ENCODE peak calls at places on chromosome 12, in nine cellular contexts. G is GM10248; S is mammary epithelial cell; W is DMS153; Z is OCI-LY7; C is gastrocnemius medialis; T is adipocyte; Q is colonic mucosa; I is activated naive CD8-positive, alpha-beta T cell treated with anti-CD3 and anti-CD28 coated beads, Interleukin-2, amount 50 U/mL, for 24 hours. K is an unnamed sample.

GRCh38 chr12:40768125-40768864 is 76.1 kb downstream of the CNTN1 start:
- DNase-seq in G (no peak), S (no peak), W (no peak), Z (no peak), C (no peak), T (peak; percentile 1), Q (no peak), I (no peak), K (no peak)

GRCh38 chr12:69583203-69583602 is 2.1 kb upstream of the CCT2 start:
- DNase-seq in G (no peak), S (no peak), W (no peak), Z (peak; percentile 24), C (no peak), T (no peak), Q (no peak), I (no peak), K (no peak)

GRCh38 chr12:67482751-67483661 is 165.5 kb upstream of the DYRK2 start:
- DNase-seq in G (no peak), S (peak; percentile 9), W (peak; percentile 80), Z (peak; percentile 70), C (peak; percentile 44), T (peak; percentile 43), Q (peak; percentile 65), I (peak; percentile 45), K (peak; percentile 88)

GRCh38 chr12:47995976-47996375 is 8.3 kb downstream of the COL2A1 start:
- DNase-seq in G (no peak), S (no peak), W (no peak), Z (no peak), C (no peak), T (peak; percentile 20), Q (no peak), I (no peak), K (no peak)

GRCh38 chr12:67667276-67668073 is 18.9 kb downstream of the DYRK2 start:
- DNase-seq in G (no peak), S (no peak), W (no peak), Z (no peak), C (peak; percentile 63), T (no peak), Q (peak; percentile 41), I (no peak), K (no peak)

GRCh38 chr12:49553512-49554088 is 14.3 kb downstream of the MCRS1 start:
- DNase-seq in G (peak; percentile 67), S (peak; percentile 48), W (peak; percentile 60), Z (peak; percentile 81), C (no peak), T (no peak), Q (no peak), I (no peak), K (peak; percentile 26)

GRCh38 chr12:132771126-132771838 is 9.7 kb upstream of the ANKLE2 start:
- DNase-seq in G (peak; percentile 58), S (no peak), W (no peak), Z (peak; percentile 92), C (no peak), T (peak; percentile 15), Q (no peak), I (peak; percentile 27), K (peak; percentile 62)

GRCh38 chr12:75571651-75572050 is 60.2 kb upstream of the KRR1 start:
- DNase-seq in G (no peak), S (peak; percentile 62), W (no peak), Z (no peak), C (no peak), T (no peak), Q (no peak), I (no peak), K (no peak)

GRCh38 chr12:31959701-31960391 is 631 bp downstream of the RESF1 start:
- DNase-seq in G (peak; percentile 43), S (peak; percentile 63), W (peak; percentile 38), Z (peak; percentile 80), C (peak; percentile 49), T (peak; percentile 83), Q (peak; percentile 73), I (peak; percentile 64), K (peak; percentile 77)

GRCh38 chr12:22684124-22684523 is 59.2 kb downstream of the ETNK1 start:
- DNase-seq in G (no peak), S (no peak), W (no peak), Z (no peak), C (no peak), T (no peak), Q (no peak), I (no peak), K (no peak)

GRCh38 chr12:118549506-118550109 is 173.3 kb downstream of the SUDS3 start:
- DNase-seq in G (no peak), S (no peak), W (no peak), Z (no peak), C (no peak), T (no peak), Q (no peak), I (no peak), K (no peak)

K was measured in activated CD8-positive, alpha-beta T cell treated with anti-CD3 and anti-CD28 coated beads for 36 hours.